ENCODE peak calls at places on chromosomes 7 and 10, in seven cellular contexts. One of them, this sample, is unnamed.

GRCh38 chr7:68730871-68731403 is 867.3 kb upstream of the AUTS2 start:
- DNase-seq in GM12878: no peak
- DNase-seq in HCT116: no peak
- DNase-seq in GM23338: no peak
- DNase-seq in spleen: no peak
- DNase-seq in breast epithelium: peak; percentile 63
- DNase-seq in sigmoid colon: no peak
- DNase-seq in this sample: peak; percentile 24

GRCh38 chr10:53325073-53325472 is 552.5 kb upstream of the MBL2 start:
- DNase-seq in sigmoid colon: no peak
- DNase-seq in breast epithelium: no peak
- DNase-seq in spleen: no peak
- DNase-seq in HCT116: no peak
- DNase-seq in GM23338: no peak
- DNase-seq in GM12878: no peak
- DNase-seq in this sample: no peak

GRCh38 chr10:111128331-111129167 is 51.7 kb downstream of the ADRA2A start:
- DNase-seq in HCT116: peak; percentile 75
- DNase-seq in spleen: no peak
- DNase-seq in GM23338: no peak
- DNase-seq in GM12878: no peak
- DNase-seq in sigmoid colon: no peak
- DNase-seq in breast epithelium: no peak
- DNase-seq in this sample: no peak

GRCh38 chr10:5710854-5711253 is 26.2 kb downstream of the TASOR2 start:
- DNase-seq in breast epithelium: no peak
- DNase-seq in GM12878: no peak
- DNase-seq in sigmoid colon: no peak
- DNase-seq in GM23338: no peak
- DNase-seq in HCT116: no peak
- DNase-seq in spleen: no peak
- DNase-seq in this sample: no peak

GRCh38 chr10:46992794-46993552 is 81.7 kb downstream of the PTPN20 start:
- DNase-seq in GM12878: no peak
- DNase-seq in GM23338: peak; percentile 68
- DNase-seq in spleen: no peak
- DNase-seq in HCT116: peak; percentile 45
- DNase-seq in breast epithelium: no peak
- DNase-seq in sigmoid colon: peak; percentile 85
- DNase-seq in this sample: no peak

GRCh38 chr7:146388928-146389327 is 272.3 kb downstream of the CNTNAP2 start:
- DNase-seq in spleen: no peak
- DNase-seq in GM23338: no peak
- DNase-seq in sigmoid colon: no peak
- DNase-seq in GM12878: no peak
- DNase-seq in HCT116: no peak
- DNase-seq in breast epithelium: no peak
- DNase-seq in this sample: no peak

GRCh38 chr10:80261316-80262030 is 28.0 kb downstream of the MAT1A start:
- DNase-seq in GM12878: no peak
- DNase-seq in HCT116: no peak
- DNase-seq in sigmoid colon: no peak
- DNase-seq in GM23338: no peak
- DNase-seq in breast epithelium: peak; percentile 20
- DNase-seq in spleen: no peak
- DNase-seq in this sample: no peak

GRCh38 chr7:78543976-78544375 is 745.4 kb downstream of the PHTF2 start:
- DNase-seq in GM12878: no peak
- DNase-seq in HCT116: no peak
- DNase-seq in sigmoid colon: no peak
- DNase-seq in GM23338: no peak
- DNase-seq in spleen: no peak
- DNase-seq in breast epithelium: no peak
- DNase-seq in this sample: no peak

GRCh38 chr10:67077376-67077775 is 151.5 kb downstream of the LRRTM3 start:
- DNase-seq in breast epithelium: no peak
- DNase-seq in sigmoid colon: no peak
- DNase-seq in GM23338: no peak
- DNase-seq in HCT116: no peak
- DNase-seq in spleen: no peak
- DNase-seq in GM12878: no peak
- DNase-seq in this sample: no peak

GRCh38 chr7:24812313-24812945 is 55.2 kb upstream of the GSDME start:
- DNase-seq in HCT116: no peak
- DNase-seq in spleen: peak; percentile 79
- DNase-seq in breast epithelium: no peak
- DNase-seq in sigmoid colon: no peak
- DNase-seq in GM23338: peak; percentile 72
- DNase-seq in GM12878: no peak
- DNase-seq in this sample: no peak

GRCh38 chr10:6347391-6347951 is 144.7 kb downstream of the PFKFB3 start:
- DNase-seq in GM12878: peak; percentile 12
- DNase-seq in sigmoid colon: no peak
- DNase-seq in GM23338: no peak
- DNase-seq in spleen: peak; percentile 81
- DNase-seq in breast epithelium: no peak
- DNase-seq in HCT116: no peak
- DNase-seq in this sample: no peak

DNA sequence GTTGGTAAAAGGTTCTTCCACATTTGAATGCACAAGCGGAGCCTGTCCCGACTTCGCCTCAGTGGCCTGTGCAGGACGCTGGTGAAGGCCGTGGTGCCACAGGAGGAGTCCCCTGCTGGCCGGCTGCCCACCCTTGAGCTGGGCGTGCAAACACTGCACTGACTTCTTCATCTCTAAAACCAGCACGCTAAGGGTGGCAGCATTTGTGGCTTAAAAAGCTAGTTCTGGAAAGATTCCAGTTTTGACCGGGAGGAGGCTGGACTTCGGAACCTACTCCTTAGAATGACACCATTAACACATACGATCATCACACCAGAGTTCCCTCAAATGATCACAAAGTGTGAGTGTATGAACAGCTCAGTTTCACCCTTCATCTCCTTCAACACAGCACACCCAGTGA is 102.4 kb downstream of the SMURF1 start:
- DNase-seq in spleen: no peak
- DNase-seq in HCT116: no peak
- DNase-seq in sigmoid colon: no peak
- DNase-seq in GM23338: no peak
- DNase-seq in GM12878: no peak
- DNase-seq in breast epithelium: no peak
- DNase-seq in this sample: no peak
- TF ChIP-seq POLR2AphosphoS5 in spleen: no peak
- TF ChIP-seq POLR2AphosphoS5 in HCT116: no peak
- TF ChIP-seq POLR2AphosphoS5 in sigmoid colon: no peak
- TF ChIP-seq POLR2AphosphoS5 in GM23338: no peak
- TF ChIP-seq POLR2AphosphoS5 in GM12878: no peak
- TF ChIP-seq POLR2AphosphoS5 in breast epithelium: no peak
- TF ChIP-seq POLR2AphosphoS5 in this sample: no peak

DNA sequence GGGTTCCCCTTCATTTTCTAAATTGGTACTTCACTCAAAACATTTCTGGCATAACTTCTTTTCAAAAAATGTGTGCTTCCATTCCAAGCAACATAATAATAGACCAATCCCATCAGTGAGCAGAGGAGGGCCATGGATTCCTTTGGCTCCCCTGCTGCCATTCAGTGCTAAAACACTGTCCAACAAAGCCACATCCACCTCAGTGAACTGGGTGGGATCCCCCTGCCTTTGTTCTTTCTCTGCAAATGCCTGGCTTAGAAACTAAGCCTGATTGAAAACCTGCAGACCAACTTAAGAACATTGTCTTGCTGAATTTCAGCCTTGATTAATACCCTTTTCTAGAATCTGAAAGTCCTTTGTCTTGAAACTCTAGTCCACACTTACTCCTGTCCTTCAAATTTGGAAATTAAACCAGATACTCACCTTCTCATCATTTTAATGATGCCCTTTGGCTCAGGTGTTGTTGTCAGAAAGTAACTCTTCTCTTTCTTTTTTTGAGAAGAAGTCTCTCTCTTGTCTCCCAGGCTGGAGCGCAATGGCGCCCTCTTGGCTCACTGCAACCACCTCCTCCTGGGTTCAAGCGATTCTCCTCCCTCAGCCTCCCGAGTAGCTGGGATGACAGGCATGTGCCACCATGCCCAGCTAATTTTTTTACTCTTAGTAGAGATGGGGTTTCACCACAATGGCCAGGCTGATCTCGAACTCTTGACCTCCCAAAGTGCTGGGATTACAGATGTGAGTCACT is 132.3 kb downstream of the PLXNA4 start:
- DNase-seq in spleen: no peak
- DNase-seq in GM23338: no peak
- DNase-seq in breast epithelium: no peak
- DNase-seq in GM12878: no peak
- DNase-seq in HCT116: no peak
- DNase-seq in sigmoid colon: no peak
- DNase-seq in this sample: no peak
- TF ChIP-seq POLR2AphosphoS5 in spleen: no peak
- TF ChIP-seq POLR2AphosphoS5 in GM23338: no peak
- TF ChIP-seq POLR2AphosphoS5 in breast epithelium: no peak
- TF ChIP-seq POLR2AphosphoS5 in GM12878: no peak
- TF ChIP-seq POLR2AphosphoS5 in HCT116: no peak
- TF ChIP-seq POLR2AphosphoS5 in sigmoid colon: no peak
- TF ChIP-seq POLR2AphosphoS5 in this sample: no peak

GRCh38 chr7:127887096-127887495 is 144.1 kb downstream of the LRRC4 start:
- DNase-seq in HCT116: no peak
- DNase-seq in spleen: no peak
- DNase-seq in sigmoid colon: no peak
- DNase-seq in GM23338: peak; percentile 27
- DNase-seq in breast epithelium: no peak
- DNase-seq in GM12878: no peak
- DNase-seq in this sample: no peak

GRCh38 chr7:127889677-127890076 is 141.6 kb downstream of the LRRC4 start:
- DNase-seq in GM23338: no peak
- DNase-seq in GM12878: no peak
- DNase-seq in breast epithelium: no peak
- DNase-seq in HCT116: no peak
- DNase-seq in spleen: no peak
- DNase-seq in sigmoid colon: no peak
- DNase-seq in this sample: no peak

GRCh38 chr7:127887631-127888030 is 143.6 kb downstream of the LRRC4 start:
- DNase-seq in sigmoid colon: no peak
- DNase-seq in GM23338: no peak
- DNase-seq in spleen: no peak
- DNase-seq in GM12878: no peak
- DNase-seq in HCT116: no peak
- DNase-seq in breast epithelium: no peak
- DNase-seq in this sample: no peak

GRCh38 chr7:127888411-127888810 is 142.8 kb downstream of the LRRC4 start:
- DNase-seq in HCT116: no peak
- DNase-seq in GM23338: no peak
- DNase-seq in GM12878: no peak
- DNase-seq in sigmoid colon: no peak
- DNase-seq in breast epithelium: no peak
- DNase-seq in spleen: no peak
- DNase-seq in this sample: no peak

GRCh38 chr7:127888825-127889224 is 142.4 kb downstream of the LRRC4 start:
- DNase-seq in spleen: no peak
- DNase-seq in sigmoid colon: no peak
- DNase-seq in HCT116: no peak
- DNase-seq in GM12878: no peak
- DNase-seq in GM23338: no peak
- DNase-seq in breast epithelium: no peak
- DNase-seq in this sample: no peak
- TF ChIP-seq POLR2AphosphoS5 in spleen: no peak
- TF ChIP-seq POLR2AphosphoS5 in sigmoid colon: no peak
- TF ChIP-seq POLR2AphosphoS5 in HCT116: no peak
- TF ChIP-seq POLR2AphosphoS5 in GM12878: no peak
- TF ChIP-seq POLR2AphosphoS5 in GM23338: no peak
- TF ChIP-seq POLR2AphosphoS5 in breast epithelium: no peak
- TF ChIP-seq POLR2AphosphoS5 in this sample: no peak

GRCh38 chr10:4246881-4247358 is 461.9 kb upstream of the KLF6 start:
- DNase-seq in HCT116: no peak
- DNase-seq in GM12878: no peak
- DNase-seq in spleen: no peak
- DNase-seq in breast epithelium: no peak
- DNase-seq in sigmoid colon: no peak
- DNase-seq in GM23338: no peak
- DNase-seq in this sample: no peak
- TF ChIP-seq POLR2AphosphoS5 in HCT116: no peak
- TF ChIP-seq POLR2AphosphoS5 in GM12878: no peak
- TF ChIP-seq POLR2AphosphoS5 in spleen: no peak
- TF ChIP-seq POLR2AphosphoS5 in breast epithelium: no peak
- TF ChIP-seq POLR2AphosphoS5 in sigmoid colon: no peak
- TF ChIP-seq POLR2AphosphoS5 in GM23338: no peak
- TF ChIP-seq POLR2AphosphoS5 in this sample: no peak

GRCh38 chr7:51647931-51648351 is 331.3 kb upstream of the COBL start:
- DNase-seq in breast epithelium: no peak
- DNase-seq in HCT116: no peak
- DNase-seq in spleen: no peak
- DNase-seq in sigmoid colon: peak; percentile 76
- DNase-seq in GM12878: no peak
- DNase-seq in GM23338: peak; percentile 11
- DNase-seq in this sample: no peak
- TF ChIP-seq POLR2AphosphoS5 in breast epithelium: no peak
- TF ChIP-seq POLR2AphosphoS5 in HCT116: no peak
- TF ChIP-seq POLR2AphosphoS5 in spleen: no peak
- TF ChIP-seq POLR2AphosphoS5 in sigmoid colon: no peak
- TF ChIP-seq POLR2AphosphoS5 in GM12878: no peak
- TF ChIP-seq POLR2AphosphoS5 in GM23338: no peak
- TF ChIP-seq POLR2AphosphoS5 in this sample: no peak